ENCODE peak calls at places on chromosomes 2 and 18, in six cellular contexts. L is upper lobe of right lung; U is cardiac muscle cell; Z is psoas muscle; P is CD8-positive, alpha-beta T cell; B is lower lobe of right lung. T is an unnamed sample.

GRCh38 chr2:53933329-53933728 is 37.5 kb downstream of the PSME4 start:
- DNase-seq in L (no peak), U (no peak), Z (no peak), P (no peak), B (no peak), T (no peak)

GRCh38 chr2:82139979-82140611 is 1835.5 kb upstream of the LRRTM1 start:
- DNase-seq in L (no peak), U (no peak), Z (no peak), P (no peak), B (no peak), T (no peak)

GRCh38 chr2:230475143-230475542 is 59.1 kb downstream of the SP100 start:
- DNase-seq in L (no peak), U (no peak), Z (no peak), P (no peak), B (no peak), T (no peak)

GRCh38 chr18:76823166-76823539 is 796 bp downstream of the ZNF236 start:
- DNase-seq in L (peak; percentile 73), U (no peak), Z (no peak), P (peak; percentile 23), B (peak; percentile 61), T (no peak)

GRCh38 chr2:158841839-158842238 is 46.7 kb downstream of the DAPL1 start:
- DNase-seq in L (no peak), U (no peak), Z (no peak), P (no peak), B (no peak), T (no peak)

GRCh38 chr2:136117391-136117841 is 533 bp downstream of the CXCR4 start:
- DNase-seq in L (peak; percentile 81), U (peak; percentile 76), Z (peak; percentile 34), P (peak; percentile 51), B (peak; percentile 78), T (no peak)

GRCh38 chr2:111978452-111979170 is 76.5 kb upstream of the TMEM87B start:
- DNase-seq in L (no peak), U (no peak), Z (no peak), P (no peak), B (no peak), T (no peak)

GRCh38 chr2:6917071-6917760 is at the start of gene RNF144A:
- DNase-seq in L (peak; percentile 86), U (peak; percentile 84), Z (peak; percentile 71), P (peak; percentile 67), B (peak; percentile 74), T (peak; percentile 76)

GRCh38 chr2:65395621-65396347 is 36.6 kb downstream of the SPRED2 start:
- DNase-seq in L (no peak), U (no peak), Z (no peak), P (no peak), B (no peak), T (no peak)

GRCh38 chr18:26425148-26425531 is 123.2 kb downstream of the KCTD1 start:
- DNase-seq in L (no peak), U (no peak), Z (no peak), P (no peak), B (no peak), T (no peak)

GRCh38 chr2:232480201-232481190 is 7.1 kb downstream of the ECEL1 start:
- DNase-seq in L (peak; percentile 56), U (no peak), Z (no peak), P (no peak), B (peak; percentile 42), T (peak; percentile 57)

GRCh38 chr18:5895300-5895885 is at the start of gene TMEM200C:
- DNase-seq in L (peak; percentile 66), U (peak; percentile 83), Z (peak; percentile 33), P (no peak), B (peak; percentile 51), T (peak; percentile 23)

GRCh38 chr2:188207554-188207953 is 84.1 kb upstream of the GULP1 start:
- DNase-seq in L (no peak), U (no peak), Z (no peak), P (no peak), B (no peak), T (no peak)

GRCh38 chr2:163319006-163319405 is 416.8 kb downstream of the FIGN start:
- DNase-seq in L (no peak), U (no peak), Z (no peak), P (no peak), B (no peak), T (no peak)

GRCh38 chr18:2050702-2051201 is 520.6 kb downstream of the METTL4 start:
- DNase-seq in L (no peak), U (no peak), Z (no peak), P (no peak), B (no peak), T (no peak)

GRCh38 chr18:36176739-36177138 is 10.6 kb upstream of the MOCOS start:
- DNase-seq in L (no peak), U (no peak), Z (no peak), P (no peak), B (no peak), T (no peak)

GRCh38 chr2:232207174-232207573 is 171.4 kb upstream of the ALPP start:
- DNase-seq in L (no peak), U (no peak), Z (no peak), P (no peak), B (no peak), T (no peak)

GRCh38 chr2:201774546-201774945 is 6.2 kb downstream of the ALS2 start:
- DNase-seq in L (no peak), U (no peak), Z (no peak), P (no peak), B (no peak), T (no peak)

GRCh38 chr2:29212009-29212408 is 96.8 kb downstream of the CLIP4 start:
- DNase-seq in L (no peak), U (peak; percentile 6), Z (no peak), P (no peak), B (no peak), T (no peak)

GRCh38 chr2:201999289-201999688 is 34.4 kb upstream of the FZD7 start:
- DNase-seq in L (no peak), U (peak; percentile 19), Z (no peak), P (no peak), B (no peak), T (no peak)

GRCh38 chr2:31383471-31384153 is 30.9 kb downstream of the XDH start:
- DNase-seq in L (no peak), U (no peak), Z (no peak), P (no peak), B (no peak), T (no peak)

GRCh38 chr2:95001701-95002100 is 23.8 kb upstream of the MAL start:
- DNase-seq in L (no peak), U (no peak), Z (no peak), P (no peak), B (no peak), T (no peak)

GRCh38 chr2:154692927-154693326 is 5.6 kb upstream of the KCNJ3 start:
- DNase-seq in L (no peak), U (no peak), Z (no peak), P (no peak), B (no peak), T (peak; percentile 23)

GRCh38 chr2:182642328-182642727 is 73.7 kb upstream of the DNAJC10 start:
- DNase-seq in L (peak; percentile 80), U (peak; percentile 43), Z (peak; percentile 50), P (peak; percentile 42), B (peak; percentile 70), T (no peak)

GRCh38 chr2:91477731-91478672 is 2786.5 kb downstream of the RPIA start:
- DNase-seq in L (peak; percentile 71), U (peak; percentile 34), Z (no peak), P (peak; percentile 40), B (peak; percentile 64), T (peak; percentile 33)

GRCh38 chr2:235078914-235079472 is 127.2 kb downstream of the SH3BP4 start:
- DNase-seq in L (no peak), U (no peak), Z (no peak), P (no peak), B (no peak), T (no peak)

GRCh38 chr2:151637284-151637781 is 96.9 kb downstream of the NEB start:
- DNase-seq in L (no peak), U (no peak), Z (no peak), P (peak; percentile 67), B (no peak), T (no peak)

GRCh38 chr2:38498039-38498438 is 104.7 kb downstream of the HNRNPLL start:
- DNase-seq in L (no peak), U (peak; percentile 18), Z (no peak), P (no peak), B (no peak), T (no peak)

DNA sequence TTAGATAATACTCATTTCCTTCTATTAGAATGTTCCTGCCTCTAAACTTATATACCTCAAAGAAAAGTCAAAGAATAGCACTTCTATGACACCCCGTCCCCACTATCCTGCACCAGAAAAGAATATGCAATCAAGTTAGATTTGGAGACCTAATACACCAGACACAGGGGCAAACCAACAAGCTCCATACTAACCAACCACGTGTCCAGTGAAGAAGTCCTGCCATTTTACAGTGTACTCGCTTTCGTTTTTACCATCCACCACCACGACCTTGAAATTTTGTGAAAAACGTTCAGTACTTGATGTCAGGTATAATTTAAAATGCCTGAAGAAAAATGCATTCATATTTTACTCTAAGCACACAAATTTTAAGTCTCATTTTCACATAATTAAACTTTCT is 19.1 kb downstream of the ADAM17 start:
- DNase-seq in L (no peak), U (no peak), Z (no peak), P (no peak), B (no peak), T (no peak)
- H3K4me1 ChIP-seq in L (peaks cover 4% of the 10 kb centered on the region), U (no peaks in the 10 kb centered on the region), Z (no peaks in the 10 kb centered on the region), P (no peaks in the 10 kb centered on the region), B (peaks cover 39% of the 10 kb centered on the region), T (peaks cover 14% of the 10 kb centered on the region)

DNA sequence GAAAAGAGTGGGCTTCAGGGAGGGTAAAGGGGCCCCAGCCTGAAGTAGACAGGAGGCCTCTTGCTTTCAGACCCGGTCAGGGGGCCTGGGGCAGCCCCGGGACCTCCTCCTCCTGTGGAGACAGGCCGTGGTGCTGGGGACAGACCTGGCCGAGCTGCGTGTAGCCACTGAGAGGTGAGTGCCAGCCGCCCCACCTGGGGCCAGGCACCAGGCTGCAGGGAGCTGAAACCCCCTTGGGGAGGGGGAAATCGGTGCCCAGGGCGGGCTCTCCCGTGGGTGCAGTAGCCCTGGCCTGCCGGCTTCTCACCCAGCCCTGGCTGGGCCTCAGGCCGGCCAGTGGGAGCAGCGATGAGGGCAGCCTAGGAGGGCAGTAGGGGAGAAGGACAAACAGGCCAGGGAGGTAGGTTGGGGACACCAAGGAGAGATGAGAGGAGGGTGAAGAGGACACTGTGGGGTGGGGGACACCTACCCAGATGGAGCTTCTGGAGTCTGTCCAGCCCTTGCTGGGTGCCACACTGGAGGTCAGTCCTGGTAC is 24.0 kb downstream of the CROCC2 start:
- DNase-seq in L (peak; percentile 62), U (no peak), Z (no peak), P (no peak), B (peak; percentile 40), T (peak; percentile 3)
- H3K4me1 ChIP-seq in L (no peaks in the 10 kb centered on the region), U (no peaks in the 10 kb centered on the region), Z (no peaks in the 10 kb centered on the region), P (no peaks in the 10 kb centered on the region), B (no peaks in the 10 kb centered on the region), T (no peaks in the 10 kb centered on the region)

GRCh38 chr18:23530195-23530594 is 26.9 kb downstream of the RMC1 start:
- DNase-seq in L (no peak), U (no peak), Z (no peak), P (no peak), B (no peak), T (no peak)
- H3K4me1 ChIP-seq in L (no peaks in the 10 kb centered on the region), U (peaks cover 19% of the 10 kb centered on the region), Z (no peaks in the 10 kb centered on the region), P (no peaks in the 10 kb centered on the region), B (peaks cover 13% of the 10 kb centered on the region), T (no peaks in the 10 kb centered on the region)

DNA sequence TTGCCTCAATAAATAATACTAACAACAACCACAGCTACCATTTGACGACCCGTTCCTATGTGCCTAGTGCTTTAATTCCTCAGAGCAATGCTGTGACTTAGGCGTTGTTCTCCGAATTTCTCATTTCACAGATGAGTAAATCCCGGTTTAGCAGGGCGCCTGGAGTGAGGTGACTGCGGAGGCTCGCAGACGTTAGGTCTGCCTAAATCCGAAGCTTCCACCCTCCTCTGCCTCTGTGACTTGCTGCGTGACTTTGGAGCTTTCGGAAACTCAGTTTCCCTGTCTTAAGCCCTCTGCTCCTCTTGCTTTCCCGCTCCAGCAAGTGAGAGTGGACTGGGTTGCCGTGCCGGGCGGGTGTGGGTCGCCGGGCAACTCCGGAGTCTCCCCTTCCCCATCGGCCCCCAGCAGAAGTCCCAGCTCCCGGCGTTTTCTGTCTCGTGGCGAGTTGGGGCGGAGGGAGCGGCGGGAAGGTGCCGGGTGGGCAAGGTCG is 711 bp upstream of the ATOH8 start:
- DNase-seq in L (no peak), U (no peak), Z (no peak), P (no peak), B (no peak), T (no peak)
- H3K4me1 ChIP-seq in L (peaks cover 59% of the 10 kb centered on the region), U (peaks cover 5% of the 10 kb centered on the region), Z (peaks cover 53% of the 10 kb centered on the region), P (peaks cover 18% of the 10 kb centered on the region), B (peaks cover 77% of the 10 kb centered on the region), T (peaks cover 3% of the 10 kb centered on the region)